ENCODE peak calls at places on chromosomes 6 and 20, in five cellular contexts. One of them, this sample, is unnamed. For H3K4me1, the result is how much of the 10 kb centered on the place peaks cover.

GRCh38 chr20:46088409-46089075 is 1.2 kb downstream of the NCOA5 start:
- DNase-seq in H1: no peak
- DNase-seq in breast epithelium: no peak
- DNase-seq in left ventricle myocardium inferior: no peak
- DNase-seq in A549: peak
- DNase-seq in this sample: no peak

GRCh38 chr6:29502181-29502580 is 14.4 kb upstream of the MAS1L start:
- DNase-seq in H1: peak
- DNase-seq in breast epithelium: no peak
- DNase-seq in left ventricle myocardium inferior: no peak
- DNase-seq in A549: no peak
- DNase-seq in this sample: no peak

GRCh38 chr6:22891930-22892329 is 322.6 kb downstream of the HDGFL1 start:
- DNase-seq in H1: no peak
- DNase-seq in breast epithelium: no peak
- DNase-seq in left ventricle myocardium inferior: no peak
- DNase-seq in A549: no peak
- DNase-seq in this sample: no peak

GRCh38 chr6:15996030-15996429 is 132.9 kb upstream of the MYLIP start:
- DNase-seq in H1: no peak
- DNase-seq in breast epithelium: no peak
- DNase-seq in left ventricle myocardium inferior: no peak
- DNase-seq in A549: no peak
- DNase-seq in this sample: no peak

GRCh38 chr20:10537850-10538480 is 102.9 kb downstream of the SLX4IP start:
- DNase-seq in H1: no peak
- DNase-seq in breast epithelium: no peak
- DNase-seq in left ventricle myocardium inferior: no peak
- DNase-seq in A549: no peak
- DNase-seq in this sample: no peak

GRCh38 chr6:111658445-111659154 is 52.9 kb upstream of the TRAF3IP2 start:
- DNase-seq in H1: no peak
- DNase-seq in breast epithelium: no peak
- DNase-seq in left ventricle myocardium inferior: no peak
- DNase-seq in A549: no peak
- DNase-seq in this sample: no peak

GRCh38 chr6:32885698-32886286 is 31.8 kb downstream of the PSMB9 start:
- DNase-seq in H1: no peak
- DNase-seq in breast epithelium: no peak
- DNase-seq in left ventricle myocardium inferior: no peak
- DNase-seq in A549: peak
- DNase-seq in this sample: no peak

GRCh38 chr6:30151580-30151979 is 9.4 kb downstream of the TRIM10 start:
- DNase-seq in H1: no peak
- DNase-seq in breast epithelium: no peak
- DNase-seq in left ventricle myocardium inferior: no peak
- DNase-seq in A549: no peak
- DNase-seq in this sample: no peak

GRCh38 chr6:20699402-20699801 is 165.1 kb downstream of the CDKAL1 start:
- DNase-seq in H1: no peak
- DNase-seq in breast epithelium: no peak
- DNase-seq in left ventricle myocardium inferior: no peak
- DNase-seq in A549: no peak
- DNase-seq in this sample: no peak

GRCh38 chr6:26195924-26196845 is 109.0 kb downstream of the HFE start:
- DNase-seq in H1: no peak
- DNase-seq in breast epithelium: no peak
- DNase-seq in left ventricle myocardium inferior: no peak
- DNase-seq in A549: no peak
- DNase-seq in this sample: no peak

GRCh38 chr6:96227135-96227534 is 211.4 kb downstream of the FUT9 start:
- DNase-seq in H1: no peak
- DNase-seq in breast epithelium: no peak
- DNase-seq in left ventricle myocardium inferior: no peak
- DNase-seq in A549: no peak
- DNase-seq in this sample: no peak

GRCh38 chr20:8313073-8313472 is 181.0 kb downstream of the PLCB1 start:
- DNase-seq in H1: no peak
- DNase-seq in breast epithelium: no peak
- DNase-seq in left ventricle myocardium inferior: no peak
- DNase-seq in A549: no peak
- DNase-seq in this sample: no peak

GRCh38 chr6:35954335-35954734 is 33.4 kb upstream of the SRPK1 start:
- DNase-seq in H1: no peak
- DNase-seq in breast epithelium: no peak
- DNase-seq in left ventricle myocardium inferior: no peak
- DNase-seq in A549: no peak
- DNase-seq in this sample: no peak

GRCh38 chr6:35943390-35943789 is 22.5 kb upstream of the SRPK1 start:
- DNase-seq in H1: no peak
- DNase-seq in breast epithelium: no peak
- DNase-seq in left ventricle myocardium inferior: no peak
- DNase-seq in A549: no peak
- DNase-seq in this sample: no peak

GRCh38 chr6:35945650-35946025 is 24.7 kb upstream of the SRPK1 start:
- DNase-seq in H1: no peak
- DNase-seq in breast epithelium: no peak
- DNase-seq in left ventricle myocardium inferior: no peak
- DNase-seq in A549: no peak
- DNase-seq in this sample: no peak

GRCh38 chr6:35948725-35949124 is 27.8 kb upstream of the SRPK1 start:
- DNase-seq in H1: no peak
- DNase-seq in breast epithelium: no peak
- DNase-seq in left ventricle myocardium inferior: no peak
- DNase-seq in A549: peak
- DNase-seq in this sample: no peak
- TF ChIP-seq CTCF in H1: peak
- TF ChIP-seq CTCF in breast epithelium: no peak
- TF ChIP-seq CTCF in left ventricle myocardium inferior: no peak
- TF ChIP-seq CTCF in A549: no peak
- TF ChIP-seq CTCF in this sample: no peak

GRCh38 chr20:658202-658601 is 5.2 kb upstream of the SRXN1 start:
- DNase-seq in H1: no peak
- DNase-seq in breast epithelium: no peak
- DNase-seq in left ventricle myocardium inferior: no peak
- DNase-seq in A549: no peak
- DNase-seq in this sample: no peak

GRCh38 chr20:654427-654770 is 1.4 kb upstream of the SRXN1 start:
- DNase-seq in H1: no peak
- DNase-seq in breast epithelium: no peak
- DNase-seq in left ventricle myocardium inferior: no peak
- DNase-seq in A549: no peak
- DNase-seq in this sample: no peak

GRCh38 chr20:653590-654426 is 808 bp upstream of the SRXN1 start:
- DNase-seq in H1: no peak
- DNase-seq in breast epithelium: no peak
- DNase-seq in left ventricle myocardium inferior: no peak
- DNase-seq in A549: peak
- DNase-seq in this sample: no peak

GRCh38 chr20:653110-653589 is at the start of gene SRXN1:
- DNase-seq in H1: peak
- DNase-seq in breast epithelium: peak
- DNase-seq in left ventricle myocardium inferior: peak
- DNase-seq in A549: peak
- DNase-seq in this sample: peak

GRCh38 chr20:655730-656624 is 3.0 kb upstream of the SRXN1 start:
- DNase-seq in H1: no peak
- DNase-seq in breast epithelium: no peak
- DNase-seq in left ventricle myocardium inferior: no peak
- DNase-seq in A549: no peak
- DNase-seq in this sample: no peak
- H3K4me1 ChIP-seq in H1: under half
- H3K4me1 ChIP-seq in breast epithelium: under half
- H3K4me1 ChIP-seq in left ventricle myocardium inferior: under half
- H3K4me1 ChIP-seq in A549: under half
- H3K4me1 ChIP-seq in this sample: under half

GRCh38 chr20:38834868-38835267 is 29.4 kb downstream of the PPP1R16B start:
- DNase-seq in H1: no peak
- DNase-seq in breast epithelium: no peak
- DNase-seq in left ventricle myocardium inferior: no peak
- DNase-seq in A549: no peak
- DNase-seq in this sample: no peak
- H3K27ac ChIP-seq in H1: no peak
- H3K27ac ChIP-seq in breast epithelium: no peak
- H3K27ac ChIP-seq in left ventricle myocardium inferior: no peak
- H3K27ac ChIP-seq in A549: no peak
- H3K27ac ChIP-seq in this sample: no peak

GRCh38 chr20:14960837-14961236 is 623.4 kb upstream of the FLRT3 start:
- DNase-seq in H1: no peak
- DNase-seq in breast epithelium: no peak
- DNase-seq in left ventricle myocardium inferior: no peak
- DNase-seq in A549: no peak
- DNase-seq in this sample: no peak

GRCh38 chr20:14966203-14966602 is 628.8 kb upstream of the FLRT3 start:
- DNase-seq in H1: no peak
- DNase-seq in breast epithelium: no peak
- DNase-seq in left ventricle myocardium inferior: no peak
- DNase-seq in A549: no peak
- DNase-seq in this sample: no peak

GRCh38 chr20:14959506-14960493 is 622.4 kb upstream of the FLRT3 start:
- DNase-seq in H1: no peak
- DNase-seq in breast epithelium: no peak
- DNase-seq in left ventricle myocardium inferior: no peak
- DNase-seq in A549: peak
- DNase-seq in this sample: no peak

GRCh38 chr20:14958626-14959025 is 621.2 kb upstream of the FLRT3 start:
- DNase-seq in H1: no peak
- DNase-seq in breast epithelium: no peak
- DNase-seq in left ventricle myocardium inferior: no peak
- DNase-seq in A549: no peak
- DNase-seq in this sample: no peak

DNA sequence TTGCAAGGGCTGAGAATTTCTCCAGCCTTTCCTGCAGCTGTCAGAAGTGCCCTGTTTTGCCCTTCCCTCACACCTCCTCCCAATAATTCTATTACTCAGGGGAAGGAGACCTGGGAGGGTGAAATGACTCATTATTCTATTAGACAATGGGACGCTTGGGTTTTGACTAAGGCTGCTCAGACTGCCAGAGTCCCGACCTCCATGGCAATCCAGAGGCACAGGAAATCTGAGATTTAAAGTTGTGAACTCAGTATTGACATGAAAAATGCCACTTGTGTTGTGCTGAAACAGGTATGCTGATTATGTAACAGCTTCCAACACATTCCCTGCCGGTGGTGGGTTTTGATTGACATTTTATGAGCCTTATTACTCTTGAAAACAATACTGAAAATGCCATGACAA is 625.9 kb upstream of the FLRT3 start:
- DNase-seq in H1: no peak
- DNase-seq in breast epithelium: no peak
- DNase-seq in left ventricle myocardium inferior: no peak
- DNase-seq in A549: peak
- DNase-seq in this sample: no peak
- TF ChIP-seq CTCF in H1: no peak
- TF ChIP-seq CTCF in breast epithelium: no peak
- TF ChIP-seq CTCF in left ventricle myocardium inferior: no peak
- TF ChIP-seq CTCF in A549: no peak
- TF ChIP-seq CTCF in this sample: no peak